ENCODE peak calls at places on chromosomes 7 and 10, in four cellular contexts. One of them, this sample, is unnamed.

GRCh38 chr10:132270256-132270655 is 37.5 kb downstream of the STK32C start:
- DNase-seq in thyroid gland: no peak
- DNase-seq in uterus: no peak
- DNase-seq in lower leg skin: no peak
- DNase-seq in this sample: no peak

GRCh38 chr7:27764109-27764508 is 24.1 kb downstream of the TAX1BP1 start:
- DNase-seq in thyroid gland: no peak
- DNase-seq in uterus: no peak
- DNase-seq in lower leg skin: no peak
- DNase-seq in this sample: no peak

GRCh38 chr7:114150704-114151103 is 231.9 kb upstream of the PPP1R3A start:
- DNase-seq in thyroid gland: no peak
- DNase-seq in uterus: no peak
- DNase-seq in lower leg skin: no peak
- DNase-seq in this sample: no peak

GRCh38 chr10:77283326-77283725 is 354.3 kb downstream of the KCNMA1 start:
- DNase-seq in thyroid gland: no peak
- DNase-seq in uterus: no peak
- DNase-seq in lower leg skin: no peak
- DNase-seq in this sample: no peak

GRCh38 chr7:29958667-29959358 is 30.8 kb downstream of the SCRN1 start:
- DNase-seq in thyroid gland: no peak
- DNase-seq in uterus: no peak
- DNase-seq in lower leg skin: no peak
- DNase-seq in this sample: no peak

GRCh38 chr7:124351950-124352349 is 319.1 kb upstream of the TMEM229A start:
- DNase-seq in thyroid gland: no peak
- DNase-seq in uterus: no peak
- DNase-seq in lower leg skin: no peak
- DNase-seq in this sample: no peak

GRCh38 chr10:103765981-103766380 is 89.4 kb downstream of the SH3PXD2A start:
- DNase-seq in thyroid gland: peak; percentile 38
- DNase-seq in uterus: no peak
- DNase-seq in lower leg skin: no peak
- DNase-seq in this sample: peak; percentile 30

GRCh38 chr10:113029055-113029440 is 79.0 kb downstream of the TCF7L2 start:
- DNase-seq in thyroid gland: no peak
- DNase-seq in uterus: no peak
- DNase-seq in lower leg skin: no peak
- DNase-seq in this sample: no peak

GRCh38 chr7:152336754-152337368 is 98.9 kb downstream of the KMT2C start:
- DNase-seq in thyroid gland: no peak
- DNase-seq in uterus: no peak
- DNase-seq in lower leg skin: no peak
- DNase-seq in this sample: peak; percentile 69

GRCh38 chr7:155567646-155568334 is 21.4 kb upstream of the CNPY1 start:
- DNase-seq in thyroid gland: no peak
- DNase-seq in uterus: no peak
- DNase-seq in lower leg skin: no peak
- DNase-seq in this sample: no peak

GRCh38 chr7:116583653-116584052 is 58.8 kb downstream of the CAV1 start:
- DNase-seq in thyroid gland: no peak
- DNase-seq in uterus: no peak
- DNase-seq in lower leg skin: no peak
- DNase-seq in this sample: peak; percentile 27

GRCh38 chr10:3353235-3353634 is 180.7 kb upstream of the PITRM1 start:
- DNase-seq in thyroid gland: no peak
- DNase-seq in uterus: no peak
- DNase-seq in lower leg skin: no peak
- DNase-seq in this sample: no peak

GRCh38 chr10:87585565-87586514 is 73.8 kb upstream of the PAPSS2 start:
- DNase-seq in thyroid gland: no peak
- DNase-seq in uterus: no peak
- DNase-seq in lower leg skin: no peak
- DNase-seq in this sample: peak; percentile 8

GRCh38 chr10:121611431-121612159 is 13.4 kb upstream of the FGFR2 start:
- DNase-seq in thyroid gland: no peak
- DNase-seq in uterus: no peak
- DNase-seq in lower leg skin: no peak
- DNase-seq in this sample: no peak

GRCh38 chr7:43758029-43758860 is at the start of gene BLVRA:
- DNase-seq in thyroid gland: peak; percentile 72
- DNase-seq in uterus: peak; percentile 73
- DNase-seq in lower leg skin: peak; percentile 94
- DNase-seq in this sample: peak; percentile 43

GRCh38 chr10:633279-634245 is 55.9 kb downstream of the DIP2C start:
- DNase-seq in thyroid gland: peak; percentile 91
- DNase-seq in uterus: no peak
- DNase-seq in lower leg skin: no peak
- DNase-seq in this sample: no peak

GRCh38 chr10:6365384-6365783 is 162.7 kb downstream of the PFKFB3 start:
- DNase-seq in thyroid gland: peak; percentile 46
- DNase-seq in uterus: no peak
- DNase-seq in lower leg skin: no peak
- DNase-seq in this sample: no peak

GRCh38 chr10:79055892-79056291 is 12.9 kb upstream of the ZMIZ1 start:
- DNase-seq in thyroid gland: no peak
- DNase-seq in uterus: peak; percentile 9
- DNase-seq in lower leg skin: peak; percentile 49
- DNase-seq in this sample: no peak

GRCh38 chr7:20598479-20599419 is 16.7 kb upstream of the ABCB5 start:
- DNase-seq in thyroid gland: peak; percentile 3
- DNase-seq in uterus: no peak
- DNase-seq in lower leg skin: no peak
- DNase-seq in this sample: peak; percentile 77

GRCh38 chr10:69663548-69663947 is 33.5 kb downstream of the FAM241B start:
- DNase-seq in thyroid gland: no peak
- DNase-seq in uterus: no peak
- DNase-seq in lower leg skin: no peak
- DNase-seq in this sample: peak; percentile 20

GRCh38 chr7:147997636-147998035 is 592.9 kb upstream of the C7orf33 start:
- DNase-seq in thyroid gland: no peak
- DNase-seq in uterus: no peak
- DNase-seq in lower leg skin: no peak
- DNase-seq in this sample: no peak

GRCh38 chr10:5479481-5480161 is 19.7 kb downstream of the CALML5 start:
- DNase-seq in thyroid gland: no peak
- DNase-seq in uterus: no peak
- DNase-seq in lower leg skin: peak; percentile 62
- DNase-seq in this sample: no peak

GRCh38 chr7:7786595-7786994 is 68.2 kb upstream of the RPA3 start:
- DNase-seq in thyroid gland: no peak
- DNase-seq in uterus: no peak
- DNase-seq in lower leg skin: no peak
- DNase-seq in this sample: peak; percentile 62

GRCh38 chr7:140156460-140157080 is 20.2 kb downstream of the KDM7A start:
- DNase-seq in thyroid gland: no peak
- DNase-seq in uterus: no peak
- DNase-seq in lower leg skin: no peak
- DNase-seq in this sample: peak; percentile 42

GRCh38 chr10:46549171-46550075 is 7.0 kb downstream of the GPRIN2 start:
- DNase-seq in thyroid gland: peak; percentile 7
- DNase-seq in uterus: no peak
- DNase-seq in lower leg skin: peak; percentile 88
- DNase-seq in this sample: no peak

GRCh38 chr7:140621326-140622035 is 19.1 kb downstream of the DENND2A start:
- DNase-seq in thyroid gland: no peak
- DNase-seq in uterus: no peak
- DNase-seq in lower leg skin: no peak
- DNase-seq in this sample: no peak

GRCh38 chr7:150359007-150359917 is 9.4 kb upstream of the REPIN1 start:
- DNase-seq in thyroid gland: no peak
- DNase-seq in uterus: no peak
- DNase-seq in lower leg skin: no peak
- DNase-seq in this sample: peak; percentile 18

GRCh38 chr10:9038146-9038714 is 983.7 kb downstream of the GATA3 start:
- DNase-seq in thyroid gland: no peak
- DNase-seq in uterus: no peak
- DNase-seq in lower leg skin: no peak
- DNase-seq in this sample: peak; percentile 50

GRCh38 chr10:43728425-43728824 is 79.7 kb upstream of the ZNF32 start:
- DNase-seq in thyroid gland: no peak
- DNase-seq in uterus: no peak
- DNase-seq in lower leg skin: no peak
- DNase-seq in this sample: no peak

GRCh38 chr10:77756319-77757232 is 119.0 kb upstream of the KCNMA1 start:
- DNase-seq in thyroid gland: peak; percentile 43
- DNase-seq in uterus: no peak
- DNase-seq in lower leg skin: no peak
- DNase-seq in this sample: peak; percentile 74

DNA sequence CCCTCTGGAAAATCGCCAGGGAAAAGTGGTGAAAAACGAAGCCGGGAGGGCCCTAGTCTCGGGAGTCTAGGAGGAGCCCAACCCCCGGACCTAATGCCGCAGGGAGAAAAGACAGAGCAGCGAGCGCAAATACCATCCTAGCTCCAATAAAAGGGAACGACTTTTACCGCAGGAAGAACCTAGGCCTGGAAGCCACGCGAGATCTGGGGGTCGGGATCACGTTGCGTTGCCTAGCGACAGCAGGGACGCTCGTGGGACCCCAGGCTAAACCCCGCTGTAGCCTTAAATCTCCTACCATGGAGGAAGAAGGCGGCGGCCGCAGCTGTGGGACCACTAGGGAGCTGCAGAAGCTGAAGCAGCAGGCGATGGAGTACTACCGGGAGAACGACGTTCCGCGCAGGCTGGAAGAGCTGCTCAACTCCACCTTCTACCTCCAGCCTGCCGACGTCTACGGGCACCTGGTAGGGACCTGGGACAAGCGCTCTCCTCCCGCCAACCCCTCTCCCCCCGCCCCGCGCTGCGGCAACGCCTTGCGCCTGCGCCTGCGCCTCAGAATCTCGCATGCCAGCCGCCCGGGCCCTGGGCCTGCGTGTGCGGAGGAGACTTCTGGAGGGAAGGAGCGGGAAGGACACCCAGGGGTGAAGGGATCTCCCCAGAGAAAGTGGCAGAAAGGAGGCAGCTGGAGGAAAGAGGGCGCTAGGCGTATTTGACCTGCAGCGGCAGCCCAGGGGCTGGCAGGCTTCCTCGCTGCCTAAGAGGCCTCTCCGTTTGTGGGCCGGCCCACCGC is at the start of gene ENO4:
- DNase-seq in thyroid gland: peak; percentile 92
- DNase-seq in uterus: peak; percentile 69
- DNase-seq in lower leg skin: peak; percentile 89
- DNase-seq in this sample: no peak
- TF ChIP-seq POLR2A in thyroid gland: no peak
- TF ChIP-seq POLR2A in uterus: peak; percentile 22
- TF ChIP-seq POLR2A in lower leg skin: no peak
- TF ChIP-seq POLR2A in this sample: no peak

DNA sequence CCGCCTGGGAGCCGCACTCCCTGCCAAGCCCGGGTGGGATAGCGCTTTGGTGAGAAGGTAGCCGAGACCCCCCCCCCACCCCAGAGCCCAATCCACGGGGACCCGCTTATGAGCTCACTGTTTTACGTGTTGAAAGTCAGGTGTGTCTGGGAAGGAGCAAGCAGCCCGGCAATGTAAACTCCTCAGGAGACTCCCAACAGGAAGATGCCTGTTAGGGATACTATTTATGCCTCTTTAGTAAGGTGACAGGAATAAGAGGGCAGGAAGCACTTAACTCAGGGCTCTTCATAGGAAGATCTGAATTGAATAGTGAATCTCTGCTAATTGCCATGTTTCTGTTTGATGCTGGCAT is 367 bp upstream of the ARHGAP22 start:
- DNase-seq in thyroid gland: no peak
- DNase-seq in uterus: no peak
- DNase-seq in lower leg skin: no peak
- DNase-seq in this sample: no peak
- H3K4me3 ChIP-seq in thyroid gland: no peak overlapping the region
- H3K4me3 ChIP-seq in uterus: peak overlapping the region; percentile 40
- H3K4me3 ChIP-seq in lower leg skin: no peak overlapping the region
- H3K4me3 ChIP-seq in this sample: no peak overlapping the region

GRCh38 chr7:24981544-24981951 is 1.6 kb upstream of the OSBPL3 start:
- DNase-seq in thyroid gland: peak; percentile 75
- DNase-seq in uterus: peak; percentile 44
- DNase-seq in lower leg skin: peak; percentile 92
- DNase-seq in this sample: peak; percentile 59
- TF ChIP-seq POLR2A in thyroid gland: no peak
- TF ChIP-seq POLR2A in uterus: no peak
- TF ChIP-seq POLR2A in lower leg skin: no peak
- TF ChIP-seq POLR2A in this sample: no peak

GRCh38 chr10:29736325-29737208 is 101.8 kb upstream of the SVIL start:
- DNase-seq in thyroid gland: peak; percentile 78
- DNase-seq in uterus: peak; percentile 76
- DNase-seq in lower leg skin: peak; percentile 90
- DNase-seq in this sample: no peak
- H3K4me3 ChIP-seq in thyroid gland: peak overlapping the region; percentile 34
- H3K4me3 ChIP-seq in uterus: peak overlapping the region; percentile 74
- H3K4me3 ChIP-seq in lower leg skin: peak overlapping the region; percentile 74
- H3K4me3 ChIP-seq in this sample: peak overlapping the region; percentile 36

DNA sequence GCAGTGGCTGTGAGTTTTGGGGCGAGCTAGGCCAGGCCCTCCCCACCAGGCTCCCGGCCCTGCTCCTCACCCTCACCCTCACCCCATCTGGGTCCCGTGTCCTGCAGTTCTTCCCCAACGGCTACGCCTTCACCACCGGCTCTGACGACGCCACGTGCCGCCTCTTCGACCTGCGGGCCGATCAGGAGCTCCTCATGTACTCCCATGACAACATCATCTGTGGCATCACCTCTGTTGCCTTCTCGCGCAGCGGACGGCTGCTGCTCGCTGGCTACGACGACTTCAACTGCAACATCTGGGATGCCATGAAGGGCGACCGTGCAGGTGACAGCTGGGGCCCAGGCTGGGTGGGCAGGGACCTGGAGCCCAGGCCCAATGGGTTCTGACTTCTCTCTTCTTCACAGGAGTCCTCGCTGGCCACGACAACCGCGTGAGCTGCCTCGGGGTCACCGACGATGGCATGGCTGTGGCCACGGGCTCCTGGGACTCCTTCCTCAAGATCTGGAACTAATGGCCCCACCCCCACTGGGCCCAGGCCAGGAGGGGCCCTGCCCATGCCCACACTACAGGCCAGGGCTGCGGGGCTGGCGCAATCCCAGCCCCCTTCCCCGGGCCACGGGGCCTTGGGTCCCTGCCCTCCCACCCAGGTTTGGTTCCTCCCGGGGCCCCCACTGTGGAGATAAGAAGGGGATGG is 4.9 kb downstream of the GNB2 start:
- DNase-seq in thyroid gland: no peak
- DNase-seq in uterus: no peak
- DNase-seq in lower leg skin: no peak
- DNase-seq in this sample: peak; percentile 42
- TF ChIP-seq POLR2A in thyroid gland: no peak
- TF ChIP-seq POLR2A in uterus: no peak
- TF ChIP-seq POLR2A in lower leg skin: no peak
- TF ChIP-seq POLR2A in this sample: peak; percentile 5

DNA sequence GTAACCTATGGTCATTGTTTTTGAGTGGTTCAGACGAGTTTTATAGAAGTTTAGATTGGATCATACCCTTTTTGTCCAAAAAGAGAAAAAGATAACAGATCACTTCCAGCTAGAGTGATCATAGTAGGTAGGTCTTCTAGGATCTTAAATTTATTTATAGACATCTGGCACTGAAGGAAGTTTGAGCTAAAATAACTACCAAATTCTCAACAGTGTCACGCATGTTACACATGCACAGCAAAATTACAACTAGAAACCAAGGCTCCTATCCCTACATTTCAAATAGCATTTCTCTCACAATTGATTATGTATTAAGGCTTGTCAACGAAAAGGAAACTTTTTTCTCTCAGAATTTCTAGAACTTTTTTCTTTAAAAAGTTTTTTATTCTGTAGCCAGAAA is 2.3 kb downstream of the CALU start:
- DNase-seq in thyroid gland: no peak
- DNase-seq in uterus: no peak
- DNase-seq in lower leg skin: no peak
- DNase-seq in this sample: no peak
- H3K4me3 ChIP-seq in thyroid gland: no peak overlapping the region
- H3K4me3 ChIP-seq in uterus: no peak overlapping the region
- H3K4me3 ChIP-seq in lower leg skin: no peak overlapping the region
- H3K4me3 ChIP-seq in this sample: peak overlapping the region; percentile 92